ENCODE peak calls at places on chromosomes 1 and 21, in seven cellular contexts. U is H1, G is K562, Q is SK-N-SH, A is HCT116, C is GM12878, J is HepG2. E is an unnamed sample.
A peak's percentile ranks its signal among the peaks of the same experiment; 100 is the strongest.

GRCh38 chr1:19068639-19069276 is 112.3 kb upstream of the IFFO2 start:
- DNase-seq in G (peak; percentile 52), U (no peak), A (no peak), Q (peak; percentile 80), J (no peak), C (no peak), E (no peak)

GRCh38 chr1:204754821-204755220 is 69.3 kb upstream of the LRRN2 start:
- DNase-seq in U (no peak), G (no peak), A (no peak), C (no peak), Q (no peak), J (no peak), E (no peak)

GRCh38 chr1:18535391-18536210 is 54.9 kb downstream of the KLHDC7A start:
- DNase-seq in A (no peak), Q (no peak), U (peak; percentile 38), C (no peak), G (no peak), J (no peak), E (peak; percentile 79)

GRCh38 chr1:79646885-79647284 is 640.4 kb upstream of the ADGRL4 start:
- DNase-seq in C (no peak), Q (no peak), U (no peak), J (no peak), A (no peak), G (no peak), E (peak; percentile 59)

GRCh38 chr1:160489513-160490261 is 33.4 kb downstream of the SLAMF6 start:
- DNase-seq in U (no peak), C (no peak), J (no peak), Q (no peak), G (peak; percentile 9), A (no peak), E (no peak)

GRCh38 chr1:145999321-146000024 is 3.1 kb upstream of the TXNIP start:
- DNase-seq in Q (no peak), C (no peak), J (no peak), G (no peak), U (no peak), A (no peak), E (no peak)

GRCh38 chr1:182359645-182360044 is 31.9 kb downstream of the GLUL start:
- DNase-seq in G (peak; percentile 85), J (no peak), Q (no peak), U (no peak), A (no peak), C (no peak), E (no peak)

GRCh38 chr1:97632075-97632474 is 288.8 kb downstream of the DPYD start:
- DNase-seq in J (no peak), A (no peak), Q (peak; percentile 31), C (no peak), G (no peak), U (no peak), E (no peak)

GRCh38 chr1:59484090-59484489 is 187.2 kb downstream of the FGGY start:
- DNase-seq in U (no peak), Q (no peak), J (no peak), C (no peak), A (peak; percentile 41), G (no peak), E (no peak)

GRCh38 chr21:46005481-46005881 is 23.9 kb downstream of the COL6A1 start:
- DNase-seq in J (no peak), G (no peak), U (peak; percentile 41), Q (peak; percentile 28), A (no peak), C (no peak), E (no peak)

GRCh38 chr1:66834926-66835325 is 33.9 kb upstream of the INSL5 start:
- DNase-seq in C (no peak), A (no peak), G (no peak), J (no peak), U (no peak), Q (no peak), E (no peak)

DNA sequence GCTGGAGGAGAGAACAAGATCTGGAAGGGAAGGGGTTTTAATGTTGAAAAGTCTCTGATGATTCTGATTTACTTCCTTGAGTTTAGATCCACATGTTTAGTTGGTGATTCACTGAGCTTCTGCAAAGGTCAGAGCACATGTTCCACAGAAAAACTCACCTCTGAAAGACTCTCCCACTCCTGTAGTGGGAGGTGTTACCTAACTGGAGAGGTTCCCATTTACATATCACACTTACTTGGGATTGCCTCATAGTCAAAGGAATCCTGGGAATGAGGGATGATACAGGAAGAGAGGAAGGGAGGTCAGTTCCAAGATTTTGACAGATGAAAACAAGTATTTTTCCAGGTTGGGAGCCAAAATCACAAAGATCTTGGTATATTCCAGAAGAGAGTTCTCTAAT is 2.7 kb upstream of the NTNG1 start:
- DNase-seq in C (no peak), U (no peak), A (no peak), G (no peak), Q (no peak), J (no peak), E (no peak)
- TF ChIP-seq JUND in C (no peak), U (no peak), A (no peak), G (no peak), Q (no peak), J (no peak), E (no peak)

GRCh38 chr1:8848663-8849386 is 29.7 kb downstream of the ENO1 start:
- DNase-seq in U (peak; percentile 96), C (no peak), A (peak; percentile 55), G (peak; percentile 93), J (peak; percentile 88), Q (peak; percentile 97), E (peak; percentile 83)

GRCh38 chr1:8845104-8846097 is 28.0 kb upstream of the RERE start:
- DNase-seq in Q (no peak), A (no peak), G (peak; percentile 54), U (no peak), C (no peak), J (no peak), E (no peak)

GRCh38 chr1:8851060-8851459 is 27.4 kb downstream of the ENO1 start:
- DNase-seq in J (no peak), U (no peak), C (no peak), G (no peak), A (no peak), Q (no peak), E (no peak)

GRCh38 chr1:8846263-8846662 is 28.8 kb upstream of the RERE start:
- DNase-seq in U (no peak), G (no peak), J (no peak), C (no peak), A (no peak), Q (no peak), E (no peak)

GRCh38 chr1:8847990-8848389 is 30.5 kb downstream of the ENO1 start:
- DNase-seq in Q (no peak), J (no peak), G (no peak), C (no peak), U (no peak), A (no peak), E (no peak)
- TF ChIP-seq JUND in Q (no peak), J (no peak), G (no peak), C (no peak), U (no peak), A (no peak), E (no peak)

GRCh38 chr1:91582431-91582921 is 81.8 kb downstream of the CDC7 start:
- DNase-seq in Q (no peak), A (no peak), J (no peak), G (no peak), C (no peak), U (no peak), E (no peak)
- TF ChIP-seq JUND in Q (peak; percentile 53), A (no peak), J (no peak), G (no peak), C (no peak), U (no peak), E (no peak)

DNA sequence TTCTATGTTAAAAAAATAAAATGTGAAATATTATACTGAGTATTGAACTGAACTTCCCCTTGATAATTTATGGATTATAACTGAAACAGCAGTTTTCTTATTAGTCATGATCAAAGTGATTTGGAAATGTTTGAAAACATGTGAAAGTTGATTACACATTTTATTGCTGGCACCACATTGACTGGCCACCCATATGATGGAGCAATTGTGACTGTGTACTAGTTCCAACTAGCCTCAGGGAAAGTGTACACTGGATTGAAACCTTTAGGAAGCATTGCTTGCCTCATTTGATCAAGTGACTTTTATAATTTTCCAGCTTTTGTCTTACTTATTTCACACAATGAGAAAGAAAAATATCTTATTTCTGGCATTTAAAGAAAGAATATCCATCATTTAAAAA is 128.0 kb upstream of the ADGRL2 start:
- DNase-seq in C (no peak), G (no peak), J (no peak), A (no peak), Q (no peak), U (no peak), E (no peak)
- TF ChIP-seq JUND in C (no peak), G (no peak), J (no peak), A (no peak), Q (no peak), U (no peak), E (no peak)

DNA sequence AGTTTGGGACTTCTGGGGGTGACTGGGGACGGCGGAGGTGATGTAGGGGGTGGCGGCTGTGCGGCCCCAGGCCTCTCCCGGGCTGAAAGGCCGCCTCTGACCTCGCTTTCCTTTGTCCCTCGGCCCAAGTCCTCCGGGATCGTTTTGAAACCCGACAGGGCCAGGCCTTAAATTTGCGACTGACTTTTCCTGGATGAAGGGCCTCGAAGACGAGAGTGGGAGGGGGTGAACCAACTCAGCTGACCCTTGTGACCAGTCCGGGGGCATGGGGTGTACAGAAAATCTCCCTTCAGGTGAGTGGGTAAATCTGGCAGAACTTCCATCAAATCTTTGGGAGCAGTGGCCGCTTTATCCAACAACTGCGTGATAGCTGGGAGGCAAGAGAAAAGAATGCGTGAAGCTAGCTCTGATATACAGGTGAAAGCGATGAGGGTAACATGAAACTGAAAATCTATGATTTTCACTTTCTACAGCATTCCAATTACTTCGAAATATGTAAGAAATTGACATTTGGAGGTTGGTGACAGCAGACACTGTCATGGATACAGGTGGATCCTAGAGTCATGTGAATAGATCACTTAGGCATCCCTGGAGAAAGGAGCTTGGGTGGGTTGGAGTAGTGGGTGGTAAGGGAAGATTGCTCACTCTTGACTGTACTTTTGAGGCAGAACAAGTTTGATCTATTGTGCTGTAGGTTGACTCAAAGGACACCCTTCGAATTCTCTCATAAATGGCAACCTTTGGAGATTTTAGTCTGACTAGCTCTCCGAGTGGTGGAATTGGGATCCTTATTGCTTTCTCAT is 887 bp downstream of the AHCYL1 start:
- DNase-seq in U (no peak), J (no peak), G (no peak), C (no peak), Q (no peak), A (no peak), E (no peak)
- TF ChIP-seq JUND in U (no peak), J (no peak), G (no peak), C (no peak), Q (no peak), A (no peak), E (no peak)

E was measured in T47D.